ENCODE peak calls at places on chromosomes 7 and 10, in eight cellular contexts. H is HFF-Myc; K is cardiac septum; N is CD4-positive, CD25-positive, alpha-beta regulatory T cell; X is B cell; A is T-helper 2 cell; P is left ventricle myocardium inferior; C is stimulated activated CD8-positive, alpha-beta memory T cell treated with anti-CD3 and anti-CD28 coated beads, Interleukin-7, amount 100 ng/mL, for 1 hour. U is an unnamed sample.

GRCh38 chr10:124554085-124554858 is 92.6 kb downstream of the LHPP start:
- DNase-seq in H (no peak), K (no peak), N (no peak), X (no peak), A (no peak), P (no peak), C (no peak), U (no peak)

GRCh38 chr7:12436126-12436525 is 32.5 kb upstream of the VWDE start:
- DNase-seq in H (no peak), K (no peak), N (no peak), X (no peak), A (no peak), P (no peak), C (no peak), U (no peak)

GRCh38 chr10:117137911-117138642 is at the start of gene VAX1:
- DNase-seq in H (no peak), K (no peak), N (no peak), X (no peak), A (no peak), P (no peak), C (no peak), U (no peak)

GRCh38 chr7:132614428-132615076 is 38.3 kb upstream of the PLXNA4 start:
- DNase-seq in H (no peak), K (peak; percentile 81), N (no peak), X (no peak), A (no peak), P (peak; percentile 46), C (no peak), U (no peak)

GRCh38 chr10:77004917-77005564 is 632.6 kb downstream of the KCNMA1 start:
- DNase-seq in H (peak; percentile 48), K (no peak), N (no peak), X (no peak), A (no peak), P (no peak), C (no peak), U (peak; percentile 21)

GRCh38 chr10:97580421-97581367 is 3.5 kb upstream of the HOGA1 start:
- DNase-seq in H (no peak), K (no peak), N (no peak), X (no peak), A (no peak), P (no peak), C (no peak), U (no peak)

GRCh38 chr7:1607686-1608085 is 37.9 kb upstream of the PSMG3 start:
- DNase-seq in H (no peak), K (no peak), N (no peak), X (no peak), A (no peak), P (no peak), C (no peak), U (no peak)

GRCh38 chr10:90787906-90788491 is 69.8 kb downstream of the HTR7 start:
- DNase-seq in H (no peak), K (no peak), N (no peak), X (no peak), A (no peak), P (no peak), C (no peak), U (peak; percentile 35)

GRCh38 chr10:29757551-29758297 is 123.0 kb upstream of the SVIL start:
- DNase-seq in H (no peak), K (no peak), N (no peak), X (no peak), A (no peak), P (no peak), C (no peak), U (no peak)

GRCh38 chr10:88979153-88979562 is 11.4 kb upstream of the FAS start:
- DNase-seq in H (no peak), K (no peak), N (no peak), X (no peak), A (no peak), P (no peak), C (no peak), U (no peak)

GRCh38 chr7:119196183-119196582 is 971.7 kb downstream of the ANKRD7 start:
- DNase-seq in H (no peak), K (no peak), N (no peak), X (no peak), A (no peak), P (no peak), C (no peak), U (no peak)

U was measured in OCI-LY7.